ENCODE peak calls at places on chromosomes 5 and 9, in five cellular contexts. One of them, this sample, is unnamed.

GRCh38 chr9:32843295-32843694 is 60.0 kb downstream of the TMEM215 start:
- DNase-seq in A549: no peak
- DNase-seq in GM12878: no peak
- DNase-seq in SK-N-SH: no peak
- DNase-seq in K562: no peak
- DNase-seq in this sample: no peak

GRCh38 chr9:36322462-36322861 is 64.2 kb upstream of the GNE start:
- DNase-seq in A549: no peak
- DNase-seq in GM12878: no peak
- DNase-seq in SK-N-SH: peak
- DNase-seq in K562: no peak
- DNase-seq in this sample: no peak

GRCh38 chr5:172806897-172807672 is 27.0 kb upstream of the ERGIC1 start:
- DNase-seq in A549: peak
- DNase-seq in GM12878: peak
- DNase-seq in SK-N-SH: no peak
- DNase-seq in K562: peak
- DNase-seq in this sample: peak

GRCh38 chr9:84856181-84856632 is 186.7 kb downstream of the NTRK2 start:
- DNase-seq in A549: no peak
- DNase-seq in GM12878: no peak
- DNase-seq in SK-N-SH: no peak
- DNase-seq in K562: no peak
- DNase-seq in this sample: no peak

GRCh38 chr9:33431420-33431819 is 16.0 kb downstream of the AQP3 start:
- DNase-seq in A549: no peak
- DNase-seq in GM12878: no peak
- DNase-seq in SK-N-SH: no peak
- DNase-seq in K562: no peak
- DNase-seq in this sample: no peak

GRCh38 chr5:80260461-80260860 is 4.6 kb upstream of the SERINC5 start:
- DNase-seq in A549: no peak
- DNase-seq in GM12878: no peak
- DNase-seq in SK-N-SH: no peak
- DNase-seq in K562: no peak
- DNase-seq in this sample: no peak

GRCh38 chr5:54696931-54697330 is 179.4 kb downstream of the SNX18 start:
- DNase-seq in A549: no peak
- DNase-seq in GM12878: no peak
- DNase-seq in SK-N-SH: no peak
- DNase-seq in K562: peak
- DNase-seq in this sample: no peak

GRCh38 chr5:146284016-146284415 is 54.6 kb upstream of the POU4F3 start:
- DNase-seq in A549: no peak
- DNase-seq in GM12878: no peak
- DNase-seq in SK-N-SH: no peak
- DNase-seq in K562: no peak
- DNase-seq in this sample: no peak

GRCh38 chr5:6584727-6585126 is 48.1 kb downstream of the NSUN2 start:
- DNase-seq in A549: no peak
- DNase-seq in GM12878: no peak
- DNase-seq in SK-N-SH: peak
- DNase-seq in K562: no peak
- DNase-seq in this sample: no peak

GRCh38 chr9:3385871-3386270 is 139.9 kb downstream of the RFX3 start:
- DNase-seq in A549: no peak
- DNase-seq in GM12878: peak
- DNase-seq in SK-N-SH: no peak
- DNase-seq in K562: no peak
- DNase-seq in this sample: no peak

DNA sequence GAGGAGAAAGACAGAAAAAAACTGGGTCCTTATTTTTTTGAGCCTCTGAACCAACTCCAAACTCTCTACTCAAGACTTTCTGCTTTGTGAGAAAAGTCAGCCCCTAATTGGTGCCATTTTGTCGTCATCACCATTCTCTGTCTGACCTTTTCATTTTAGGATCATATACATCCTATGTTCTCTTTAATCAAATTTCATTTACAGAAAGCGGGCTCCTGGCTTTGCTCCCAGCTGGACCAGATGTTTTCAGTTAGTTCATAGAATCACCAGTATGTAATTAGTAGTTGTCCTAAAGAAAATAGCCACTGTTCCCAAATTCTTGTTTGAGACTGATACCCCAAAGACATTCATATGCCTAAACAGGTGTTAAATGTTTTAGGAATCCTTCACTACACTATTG is 28.6 kb upstream of the SLCO4C1 start:
- DNase-seq in A549: no peak
- DNase-seq in GM12878: no peak
- DNase-seq in SK-N-SH: peak
- DNase-seq in K562: no peak
- DNase-seq in this sample: no peak
- TF ChIP-seq RFX5 in A549: no peak
- TF ChIP-seq RFX5 in GM12878: no peak
- TF ChIP-seq RFX5 in SK-N-SH: no peak
- TF ChIP-seq RFX5 in K562: no peak
- TF ChIP-seq RFX5 in this sample: no peak

GRCh38 chr9:129987941-129988340 is 55.0 kb downstream of the FNBP1 start:
- DNase-seq in A549: no peak
- DNase-seq in GM12878: no peak
- DNase-seq in SK-N-SH: no peak
- DNase-seq in K562: no peak
- DNase-seq in this sample: no peak

GRCh38 chr9:129989740-129990139 is 53.2 kb downstream of the FNBP1 start:
- DNase-seq in A549: no peak
- DNase-seq in GM12878: no peak
- DNase-seq in SK-N-SH: no peak
- DNase-seq in K562: no peak
- DNase-seq in this sample: no peak

GRCh38 chr9:129989362-129989708 is 53.7 kb downstream of the FNBP1 start:
- DNase-seq in A549: no peak
- DNase-seq in GM12878: no peak
- DNase-seq in SK-N-SH: no peak
- DNase-seq in K562: no peak
- DNase-seq in this sample: no peak

GRCh38 chr9:129990269-129991005 is 52.6 kb downstream of the FNBP1 start:
- DNase-seq in A549: no peak
- DNase-seq in GM12878: no peak
- DNase-seq in SK-N-SH: no peak
- DNase-seq in K562: no peak
- DNase-seq in this sample: no peak

DNA sequence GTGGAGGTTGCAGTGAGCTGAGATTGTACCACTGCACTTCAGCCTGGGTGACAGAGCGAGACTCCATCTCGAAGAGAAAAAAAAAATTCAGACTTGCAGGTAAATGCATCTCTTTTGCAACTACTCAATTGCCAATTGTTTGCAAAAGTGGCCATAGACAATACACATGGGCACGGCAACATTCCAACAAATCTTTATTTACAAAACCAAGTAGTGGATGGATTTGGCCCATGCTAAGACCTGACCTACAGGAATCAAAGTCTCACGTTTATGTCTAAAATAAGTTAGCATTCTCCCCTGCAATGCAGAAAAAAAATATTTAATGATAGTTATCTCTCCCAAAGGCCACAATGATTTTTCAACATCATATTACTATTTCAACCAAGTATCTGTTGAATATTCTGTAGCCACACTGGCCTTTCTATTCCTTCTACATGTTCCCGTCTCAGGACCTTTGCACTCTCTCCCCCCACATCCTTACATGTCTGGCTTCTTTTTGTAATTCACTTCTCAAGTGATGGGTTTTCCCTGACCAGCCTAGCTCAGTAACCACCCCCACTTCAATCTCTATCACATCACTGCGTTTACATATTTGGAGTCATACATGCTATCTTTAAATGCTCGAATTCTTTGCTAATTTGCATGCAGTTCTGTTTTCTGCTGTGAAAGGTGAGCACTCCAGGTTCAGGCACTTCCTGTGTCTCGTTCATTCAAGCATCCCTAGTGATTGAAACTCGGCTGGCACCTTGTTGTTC is 54.2 kb downstream of the FNBP1 start:
- DNase-seq in A549: no peak
- DNase-seq in GM12878: peak
- DNase-seq in SK-N-SH: no peak
- DNase-seq in K562: no peak
- DNase-seq in this sample: no peak
- TF ChIP-seq REST in A549: no peak
- TF ChIP-seq REST in GM12878: no peak
- TF ChIP-seq REST in SK-N-SH: no peak
- TF ChIP-seq REST in K562: no peak
- TF ChIP-seq REST in this sample: no peak

DNA sequence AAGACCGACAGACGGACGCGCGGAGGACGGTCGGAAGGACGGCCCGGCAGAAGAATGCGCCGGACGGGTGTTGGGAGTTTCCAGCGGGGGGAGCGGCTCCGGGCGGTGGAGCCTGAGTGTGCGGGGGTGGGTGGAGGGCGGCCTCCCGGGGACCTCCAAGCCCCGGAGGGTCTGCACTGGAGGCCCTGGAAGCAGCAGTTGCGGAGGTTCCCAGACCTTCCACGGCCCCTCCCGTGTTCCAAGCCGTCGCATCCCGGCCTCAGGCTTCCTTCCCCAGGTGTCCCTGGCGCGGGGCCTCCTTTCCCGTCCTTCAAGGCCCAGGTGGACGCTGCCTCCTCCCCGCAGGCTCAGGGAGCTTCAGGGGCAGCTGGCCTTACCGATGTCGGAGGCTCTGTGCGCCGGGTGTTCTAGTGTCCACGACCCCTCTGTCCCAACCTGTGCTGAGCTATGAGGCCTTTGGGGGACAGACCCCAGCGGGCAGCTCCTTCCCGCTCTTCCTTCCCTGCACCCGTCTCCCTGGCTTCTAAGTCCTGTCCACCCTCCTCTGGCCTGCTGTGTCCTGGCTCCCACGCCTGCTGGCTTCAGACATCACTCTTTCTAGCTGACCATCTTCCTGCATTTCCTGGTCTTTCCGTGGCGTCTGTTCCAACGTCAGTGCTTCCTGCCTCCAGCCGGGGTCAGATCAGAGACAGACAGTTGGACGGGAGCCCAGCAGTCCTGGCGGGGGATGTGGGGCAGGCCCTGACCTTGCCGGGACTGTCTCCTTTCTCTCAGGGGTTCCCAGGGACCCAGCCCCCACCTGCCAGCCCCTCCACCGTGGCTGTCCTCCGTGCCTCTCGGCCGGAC is 5.6 kb downstream of the NRARP start:
- DNase-seq in A549: no peak
- DNase-seq in GM12878: no peak
- DNase-seq in SK-N-SH: peak
- DNase-seq in K562: no peak
- DNase-seq in this sample: no peak
- TF ChIP-seq RFX5 in A549: no peak
- TF ChIP-seq RFX5 in GM12878: no peak
- TF ChIP-seq RFX5 in SK-N-SH: no peak
- TF ChIP-seq RFX5 in K562: no peak
- TF ChIP-seq RFX5 in this sample: no peak

GRCh38 chr5:128673970-128674369 is 135.9 kb upstream of the FBN2 start:
- DNase-seq in A549: no peak
- DNase-seq in GM12878: no peak
- DNase-seq in SK-N-SH: no peak
- DNase-seq in K562: no peak
- DNase-seq in this sample: no peak

GRCh38 chr5:128673010-128673409 is 135.0 kb upstream of the FBN2 start:
- DNase-seq in A549: no peak
- DNase-seq in GM12878: no peak
- DNase-seq in SK-N-SH: no peak
- DNase-seq in K562: no peak
- DNase-seq in this sample: no peak

GRCh38 chr5:128671861-128672414 is 133.9 kb upstream of the FBN2 start:
- DNase-seq in A549: no peak
- DNase-seq in GM12878: no peak
- DNase-seq in SK-N-SH: no peak
- DNase-seq in K562: no peak
- DNase-seq in this sample: no peak

GRCh38 chr5:128673411-128673957 is 135.4 kb upstream of the FBN2 start:
- DNase-seq in A549: no peak
- DNase-seq in GM12878: no peak
- DNase-seq in SK-N-SH: no peak
- DNase-seq in K562: no peak
- DNase-seq in this sample: no peak

DNA sequence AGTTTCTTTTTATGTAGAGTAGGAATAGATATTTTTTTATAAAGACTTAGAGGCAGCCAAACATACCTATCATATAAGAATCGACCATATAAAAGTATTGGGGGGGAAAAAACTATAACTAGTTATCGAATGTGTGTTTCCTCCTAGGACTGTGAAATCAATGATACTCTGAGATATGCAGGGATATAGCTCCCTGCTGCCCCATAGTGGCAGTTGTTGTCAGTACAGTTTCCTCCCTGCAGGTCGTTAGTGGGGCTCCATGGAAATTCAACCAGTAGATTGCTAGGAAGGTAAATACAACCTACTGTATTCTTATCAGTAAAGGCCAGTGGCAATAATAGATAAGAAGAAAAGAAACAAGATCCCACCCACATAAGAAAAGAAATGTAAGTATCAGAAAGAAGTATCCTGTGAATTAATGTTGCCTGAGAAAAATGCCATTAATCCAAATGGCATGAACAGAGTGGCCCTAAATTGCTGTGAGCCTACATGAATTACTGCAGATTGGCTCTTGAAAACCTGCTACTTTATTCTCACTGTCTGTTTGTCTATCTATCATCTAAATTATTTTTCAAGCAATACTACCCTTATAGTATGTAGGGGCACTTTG is 136.9 kb upstream of the FBN2 start:
- DNase-seq in A549: peak
- DNase-seq in GM12878: no peak
- DNase-seq in SK-N-SH: peak
- DNase-seq in K562: peak
- DNase-seq in this sample: peak
- TF ChIP-seq REST in A549: no peak
- TF ChIP-seq REST in GM12878: no peak
- TF ChIP-seq REST in SK-N-SH: no peak
- TF ChIP-seq REST in K562: no peak
- TF ChIP-seq REST in this sample: no peak

DNA sequence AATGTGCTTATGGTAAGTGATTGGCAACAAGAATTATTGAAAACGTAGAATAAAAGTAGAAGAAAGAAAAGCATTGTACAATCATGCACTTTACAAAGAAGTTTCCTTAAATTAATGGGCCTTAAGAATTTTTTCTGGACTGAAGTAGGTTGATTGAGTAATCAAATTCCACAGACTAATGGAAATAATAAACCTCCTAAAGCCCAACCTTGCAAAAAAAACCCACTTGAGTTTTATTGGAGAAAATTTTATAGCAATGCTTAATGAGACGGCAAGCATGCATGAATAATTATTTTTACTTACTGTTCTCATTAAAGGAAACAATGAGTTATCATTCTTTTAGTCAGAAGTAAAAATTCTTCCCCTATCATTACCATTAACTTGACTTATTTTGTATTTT is 676.1 kb upstream of the C9orf72 start:
- DNase-seq in A549: no peak
- DNase-seq in GM12878: no peak
- DNase-seq in SK-N-SH: no peak
- DNase-seq in K562: no peak
- DNase-seq in this sample: no peak
- TF ChIP-seq RFX5 in A549: no peak
- TF ChIP-seq RFX5 in GM12878: no peak
- TF ChIP-seq RFX5 in SK-N-SH: no peak
- TF ChIP-seq RFX5 in K562: no peak
- TF ChIP-seq RFX5 in this sample: no peak